ENCODE peak calls at places on chromosomes 2 and 18, in four cellular contexts. Y, A, T and J are unnamed samples.

GRCh38 chr2:68936462-68936861 is 16.2 kb downstream of the GKN2 start:
- DNase-seq in Y (no peak), A (no peak), T (no peak), J (no peak)

GRCh38 chr2:97761192-97761591 is 47.8 kb downstream of the ZAP70 start:
- DNase-seq in Y (no peak), A (no peak), T (no peak), J (no peak)

GRCh38 chr2:112541315-112542122 is 746 bp upstream of the POLR1B start:
- DNase-seq in Y (no peak), A (peak), T (peak), J (no peak)

GRCh38 chr2:194750926-194751325 is 906.1 kb upstream of the SLC39A10 start:
- DNase-seq in Y (no peak), A (no peak), T (no peak), J (no peak)

GRCh38 chr18:75057169-75057789 is 151.7 kb downstream of the PTGR3 start:
- DNase-seq in Y (no peak), A (no peak), T (no peak), J (no peak)

GRCh38 chr18:55861266-55861665 is 273.3 kb upstream of the TCF4 start:
- DNase-seq in Y (no peak), A (no peak), T (no peak), J (no peak)

GRCh38 chr2:133766164-133766832 is 198.0 kb upstream of the NCKAP5 start:
- DNase-seq in Y (no peak), A (no peak), T (no peak), J (no peak)

GRCh38 chr2:96142217-96143113 is 2.8 kb downstream of the DUSP2 start:
- DNase-seq in Y (no peak), A (peak), T (no peak), J (no peak)

GRCh38 chr2:27356056-27356381 is 545 bp downstream of the GTF3C2 start:
- DNase-seq in Y (peak), A (peak), T (no peak), J (no peak)

GRCh38 chr2:199495147-199495546 is 37.4 kb upstream of the SATB2 start:
- DNase-seq in Y (no peak), A (no peak), T (no peak), J (no peak)

GRCh38 chr2:200445284-200445683 is 64.6 kb downstream of the KCTD18 start:
- DNase-seq in Y (no peak), A (no peak), T (no peak), J (no peak)

GRCh38 chr2:141806090-141806489 is 324.7 kb downstream of the LRP1B start:
- DNase-seq in Y (no peak), A (no peak), T (no peak), J (no peak)

GRCh38 chr18:63161728-63162195 is 157.8 kb downstream of the BCL2 start:
- DNase-seq in Y (peak), A (peak), T (peak), J (no peak)

GRCh38 chr18:27136208-27136535 is 48.9 kb downstream of the CHST9 start:
- DNase-seq in Y (no peak), A (no peak), T (no peak), J (no peak)